ENCODE peak calls at places on chromosomes 5 and 9, in ten cellular contexts. M is nephron progenitor cell, V is Calu3, F is tibial nerve, P is choroid plexus epithelial cell, N is heart right ventricle, R is BE2C, K is WTC11, Q is adrenal gland, U is fibroblast of villous mesenchyme. E is an unnamed sample.

GRCh38 chr9:134066923-134067851 is 639 bp downstream of the BRD3 start:
- DNase-seq in M (peak; percentile 64), V (peak; percentile 14), F (no peak), P (no peak), N (no peak), R (peak; percentile 53), K (no peak), Q (no peak), U (peak; percentile 33), E (peak; percentile 64)

GRCh38 chr5:72034710-72035109 is 72.6 kb upstream of the MAP1B start:
- DNase-seq in M (no peak), V (no peak), F (no peak), P (no peak), N (peak; percentile 5), R (no peak), K (no peak), Q (no peak), U (no peak), E (no peak)

GRCh38 chr9:86591472-86591871 is 237.3 kb upstream of the TUT7 start:
- DNase-seq in M (no peak), V (no peak), F (no peak), P (no peak), N (no peak), R (no peak), K (no peak), Q (no peak), U (peak; percentile 28), E (no peak)

GRCh38 chr5:176568657-176569056 is 19.5 kb downstream of the CDHR2 start:
- DNase-seq in M (no peak), V (no peak), F (no peak), P (no peak), N (no peak), R (no peak), K (no peak), Q (no peak), U (no peak), E (no peak)

GRCh38 chr5:68653471-68653870 is 437.9 kb downstream of the PIK3R1 start:
- DNase-seq in M (no peak), V (no peak), F (no peak), P (no peak), N (no peak), R (peak; percentile 26), K (no peak), Q (no peak), U (no peak), E (no peak)

GRCh38 chr5:58893551-58893950 is 310.7 kb downstream of the RAB3C start:
- DNase-seq in M (no peak), V (no peak), F (no peak), P (no peak), N (no peak), R (no peak), K (no peak), Q (no peak), U (no peak), E (no peak)

GRCh38 chr5:178548751-178549150 is 41.4 kb downstream of the COL23A1 start:
- DNase-seq in M (no peak), V (no peak), F (no peak), P (no peak), N (no peak), R (no peak), K (no peak), Q (no peak), U (no peak), E (no peak)

GRCh38 chr5:81971086-81971693 is 633 bp upstream of the ATG10 start:
- DNase-seq in M (no peak), V (no peak), F (peak; percentile 12), P (peak; percentile 53), N (no peak), R (peak; percentile 22), K (no peak), Q (no peak), U (peak; percentile 48), E (peak; percentile 66)

GRCh38 chr5:149799119-149799623 is 69.1 kb downstream of the PPARGC1B start:
- DNase-seq in M (no peak), V (no peak), F (peak; percentile 24), P (peak; percentile 90), N (peak; percentile 73), R (peak; percentile 71), K (no peak), Q (peak; percentile 93), U (peak; percentile 93), E (no peak)

GRCh38 chr9:8234286-8234819 is 434.8 kb upstream of the DMAC1 start:
- DNase-seq in M (no peak), V (no peak), F (no peak), P (no peak), N (no peak), R (no peak), K (peak; percentile 18), Q (no peak), U (no peak), E (no peak)

GRCh38 chr9:120916573-120916972 is 10.0 kb downstream of the TRAF1 start:
- DNase-seq in M (no peak), V (no peak), F (peak; percentile 74), P (peak; percentile 78), N (no peak), R (peak; percentile 70), K (no peak), Q (peak; percentile 77), U (peak; percentile 95), E (no peak)

GRCh38 chr9:115008536-115008935 is 78.1 kb upstream of the TNFSF8 start:
- DNase-seq in M (no peak), V (peak; percentile 24), F (no peak), P (peak; percentile 93), N (no peak), R (no peak), K (no peak), Q (peak; percentile 23), U (peak; percentile 86), E (no peak)

GRCh38 chr9:38144421-38144820 is 75.4 kb upstream of the SHB start:
- DNase-seq in M (no peak), V (no peak), F (no peak), P (peak; percentile 58), N (no peak), R (no peak), K (no peak), Q (no peak), U (peak; percentile 6), E (no peak)
- TF ChIP-seq CTCF in M (no peak), V (no peak), F (no peak), P (no peak), N (no peak), R (no peak), K (no peak), Q (no peak), U (no peak), E (no peak)

GRCh38 chr5:38519476-38519875 is 37.0 kb downstream of the LIFR start:
- DNase-seq in M (no peak), V (no peak), F (no peak), P (no peak), N (no peak), R (no peak), K (no peak), Q (no peak), U (no peak), E (no peak)

GRCh38 chr5:38518341-38518740 is 38.1 kb downstream of the LIFR start:
- DNase-seq in M (no peak), V (no peak), F (no peak), P (no peak), N (no peak), R (no peak), K (no peak), Q (no peak), U (no peak), E (no peak)

GRCh38 chr5:38515081-38515480 is 41.4 kb downstream of the LIFR start:
- DNase-seq in M (no peak), V (no peak), F (no peak), P (no peak), N (no peak), R (no peak), K (no peak), Q (no peak), U (peak; percentile 33), E (no peak)

GRCh38 chr5:38515648-38516047 is 40.8 kb downstream of the LIFR start:
- DNase-seq in M (no peak), V (no peak), F (no peak), P (peak; percentile 77), N (no peak), R (peak; percentile 45), K (no peak), Q (no peak), U (peak; percentile 44), E (no peak)
- TF ChIP-seq CTCF in M (peak; percentile 43), V (no peak), F (no peak), P (peak; percentile 80), N (peak; percentile 43), R (peak; percentile 77), K (no peak), Q (no peak), U (peak; percentile 55), E (no peak)

DNA sequence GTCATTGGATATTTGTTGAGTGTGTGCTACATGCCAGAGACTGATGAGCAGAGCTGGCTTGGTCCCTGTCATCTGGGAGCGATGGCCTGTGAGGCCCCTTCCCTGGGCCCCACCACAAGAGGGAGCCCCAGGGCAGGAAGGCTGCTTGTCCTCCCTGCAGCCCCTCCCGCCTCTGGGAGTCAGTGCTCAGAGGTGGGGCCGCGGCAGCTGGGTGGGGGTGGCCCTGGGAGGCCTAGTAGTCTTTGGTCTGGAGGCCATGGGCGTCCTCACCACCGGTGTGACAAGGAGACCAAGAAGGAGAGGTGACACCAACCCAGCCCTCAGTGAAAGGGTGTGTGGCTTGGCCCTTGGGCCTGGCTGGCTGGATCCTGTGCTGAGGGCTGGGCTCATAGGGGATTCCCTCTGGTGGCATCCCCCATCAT is 166.4 kb downstream of the GAPVD1 start:
- DNase-seq in M (no peak), V (peak; percentile 76), F (no peak), P (peak; percentile 15), N (no peak), R (peak; percentile 51), K (peak; percentile 77), Q (no peak), U (peak; percentile 13), E (peak; percentile 75)
- TF ChIP-seq CTCF in M (peak; percentile 29), V (peak; percentile 77), F (no peak), P (peak; percentile 68), N (peak; percentile 51), R (peak; percentile 59), K (peak; percentile 73), Q (peak; percentile 10), U (peak; percentile 57), E (peak; percentile 73)

GRCh38 chr9:14768561-14769234 is 46.2 kb upstream of the CER1 start:
- DNase-seq in M (peak; percentile 41), V (peak; percentile 34), F (peak; percentile 38), P (peak; percentile 77), N (no peak), R (peak; percentile 49), K (peak; percentile 18), Q (peak; percentile 33), U (peak; percentile 56), E (peak; percentile 39)

GRCh38 chr9:14770592-14770991 is 48.1 kb upstream of the CER1 start:
- DNase-seq in M (no peak), V (no peak), F (no peak), P (no peak), N (no peak), R (no peak), K (no peak), Q (no peak), U (no peak), E (no peak)

GRCh38 chr9:14766299-14766698 is 43.8 kb upstream of the CER1 start:
- DNase-seq in M (no peak), V (no peak), F (no peak), P (no peak), N (no peak), R (no peak), K (no peak), Q (no peak), U (no peak), E (no peak)

DNA sequence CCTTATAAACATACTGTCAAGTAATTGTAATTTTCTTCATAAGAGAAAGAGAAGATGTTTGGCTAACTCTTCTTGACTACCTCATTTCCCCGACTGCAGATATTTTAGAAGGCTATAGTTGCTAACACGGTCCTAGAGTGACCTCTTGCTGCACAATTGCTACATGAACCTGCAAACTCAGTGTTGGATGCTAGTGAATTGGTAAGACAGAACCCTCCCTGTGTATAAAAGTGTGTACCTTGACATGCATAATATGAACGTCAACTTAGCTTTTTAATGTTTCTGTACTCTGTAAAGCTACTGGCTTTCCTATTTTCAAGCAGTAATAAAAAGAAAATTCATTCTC is 46.7 kb upstream of the CER1 start:
- DNase-seq in M (no peak), V (peak; percentile 11), F (no peak), P (peak; percentile 52), N (no peak), R (peak; percentile 47), K (peak; percentile 18), Q (peak; percentile 8), U (peak; percentile 16), E (no peak)
- TF ChIP-seq CTCF in M (no peak), V (no peak), F (no peak), P (peak; percentile 38), N (no peak), R (peak; percentile 84), K (no peak), Q (peak; percentile 22), U (peak; percentile 32), E (peak; percentile 47)

E was measured in GM13977.